ENCODE peak calls at places on chromosomes 2 and 18, in four cellular contexts. D, C, G and K are unnamed samples.

GRCh38 chr2:126850951-126851350 is 47.7 kb upstream of the TEX51 start:
- DNase-seq in G (no peak), C (no peak), D (no peak), K (no peak)

GRCh38 chr2:176892818-176893217 is 319.8 kb upstream of the HNRNPA3 start:
- DNase-seq in G (no peak), C (no peak), D (no peak), K (no peak)

GRCh38 chr18:36766836-36767235 is 62.0 kb downstream of the TPGS2 start:
- DNase-seq in D (no peak), G (no peak), C (no peak), K (no peak)

GRCh38 chr2:156437272-156437671 is 1.1 kb downstream of the GPD2 start:
- DNase-seq in G (no peak), C (no peak), D (no peak), K (no peak)

GRCh38 chr2:217064234-217065103 is 204.6 kb upstream of the TNP1 start:
- DNase-seq in G (no peak), C (no peak), D (no peak), K (no peak)

GRCh38 chr18:50663626-50664441 is 103.9 kb downstream of the MAPK4 start:
- DNase-seq in D (no peak), G (no peak), C (no peak), K (no peak)

GRCh38 chr2:76870581-76870980 is 651.6 kb downstream of the LRRTM4 start:
- DNase-seq in D (no peak), C (no peak), G (no peak), K (peak; percentile 22)

GRCh38 chr2:160652236-160652635 is 158.6 kb upstream of the RBMS1 start:
- DNase-seq in D (no peak), G (no peak), C (no peak), K (peak; percentile 68)

GRCh38 chr2:118202707-118203303 is 114.5 kb downstream of the INSIG2 start:
- DNase-seq in G (no peak), C (peak; percentile 51), D (peak; percentile 35), K (no peak)

GRCh38 chr2:202494300-202494699 is 118.2 kb downstream of the BMPR2 start:
- DNase-seq in G (no peak), D (peak; percentile 24), C (no peak), K (no peak)

GRCh38 chr18:570256-570655 is 9.9 kb upstream of the CETN1 start:
- DNase-seq in D (no peak), C (no peak), G (no peak), K (no peak)

GRCh38 chr2:198499539-198499938 is 695.1 kb downstream of the PLCL1 start:
- DNase-seq in G (no peak), D (no peak), C (no peak), K (no peak)

GRCh38 chr18:36419913-36420531 is 122.5 kb downstream of the FHOD3 start:
- DNase-seq in C (no peak), G (no peak), D (no peak), K (peak; percentile 85)

GRCh38 chr2:77818186-77818585 is 296.0 kb upstream of the LRRTM4 start:
- DNase-seq in D (no peak), G (no peak), C (no peak), K (no peak)

GRCh38 chr2:66317268-66317899 is 117.5 kb upstream of the MEIS1 start:
- DNase-seq in C (no peak), D (no peak), G (no peak), K (no peak)

DNA sequence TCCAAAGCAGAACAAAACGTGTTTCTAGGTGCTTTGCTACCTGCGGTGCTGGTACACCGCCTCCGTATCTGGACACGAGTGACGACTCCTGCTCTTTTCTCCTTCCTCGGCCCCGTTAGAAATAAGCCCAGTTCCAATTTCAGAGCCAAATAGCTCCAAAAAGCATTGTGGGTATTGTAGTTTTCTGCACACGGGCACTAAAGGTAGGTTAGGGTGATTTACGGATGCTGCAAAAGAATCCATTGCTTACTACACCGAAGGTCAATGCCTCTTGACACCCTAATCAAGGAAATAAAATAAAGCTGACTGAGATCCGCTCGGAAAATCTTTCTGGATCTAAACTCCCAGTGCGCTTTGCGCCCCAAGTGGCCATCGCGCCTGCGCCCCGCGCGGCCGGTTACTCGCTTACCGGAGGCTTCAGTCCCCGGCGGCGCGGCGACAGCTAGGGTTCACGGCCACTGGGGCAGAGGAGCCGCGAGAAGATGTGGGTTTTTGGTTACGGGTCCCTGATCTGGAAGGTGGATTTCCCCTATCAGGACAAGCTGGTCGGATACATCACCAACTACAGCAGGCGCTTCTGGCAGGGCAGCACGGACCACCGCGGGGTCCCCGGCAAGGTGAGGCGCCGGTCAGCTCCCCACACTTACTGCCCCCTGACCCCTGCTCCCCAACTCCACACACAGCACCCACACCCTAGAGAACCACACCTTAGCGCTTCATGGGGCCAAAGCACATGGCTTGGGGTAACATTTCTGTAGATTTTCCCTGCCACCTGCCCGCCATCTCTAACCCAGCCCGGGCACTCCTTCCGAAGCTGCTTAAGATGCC is at the start of gene CHAC2:
- DNase-seq in G (peak; percentile 13), C (peak; percentile 81), D (peak; percentile 84), K (peak; percentile 62)
- TF ChIP-seq CTCF in G (peak; percentile 55), C (peak; percentile 49), D (no peak), K (peak; percentile 22)

GRCh38 chr2:109348190-109348589 is 219.2 kb downstream of the SH3RF3 start:
- DNase-seq in D (no peak), G (no peak), C (no peak), K (no peak)
- H3K4me1 ChIP-seq in D (no peaks in the 10 kb centered on the region), G (peaks cover 48% of the 10 kb centered on the region), C (no peaks in the 10 kb centered on the region), K (peaks cover 5% of the 10 kb centered on the region)

DNA sequence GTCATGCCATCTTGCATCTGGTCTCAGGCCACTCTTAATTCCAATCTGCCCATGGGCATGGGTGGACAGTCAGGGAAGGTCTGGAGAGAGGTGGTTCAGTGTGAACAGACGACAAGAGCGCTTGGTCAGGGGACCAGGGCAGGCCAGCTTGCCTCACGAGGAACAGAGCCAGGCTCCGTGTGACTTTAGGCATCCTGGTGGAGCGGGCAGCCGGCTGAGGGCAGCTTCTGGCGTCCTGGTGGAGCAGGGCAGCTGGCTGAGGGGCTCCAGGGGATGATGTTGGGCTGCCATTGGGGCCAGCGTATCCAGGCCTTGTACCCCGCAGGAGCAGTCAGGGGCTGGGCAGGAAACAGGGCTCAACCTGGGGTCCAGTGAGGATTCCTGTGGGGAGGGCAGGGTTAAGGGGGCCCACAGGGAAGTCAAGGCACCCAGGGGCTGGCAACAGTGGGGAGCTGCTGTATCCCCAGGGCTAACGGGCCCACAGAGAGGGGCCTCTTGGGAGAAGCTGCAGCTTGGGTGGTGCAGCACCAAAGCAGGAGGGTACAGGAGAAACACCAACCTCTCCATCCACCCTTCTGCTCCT is 197.9 kb upstream of the TWIST2 start:
- DNase-seq in D (no peak), C (no peak), G (no peak), K (no peak)
- TF ChIP-seq CTCF in D (no peak), C (no peak), G (no peak), K (no peak)

DNA sequence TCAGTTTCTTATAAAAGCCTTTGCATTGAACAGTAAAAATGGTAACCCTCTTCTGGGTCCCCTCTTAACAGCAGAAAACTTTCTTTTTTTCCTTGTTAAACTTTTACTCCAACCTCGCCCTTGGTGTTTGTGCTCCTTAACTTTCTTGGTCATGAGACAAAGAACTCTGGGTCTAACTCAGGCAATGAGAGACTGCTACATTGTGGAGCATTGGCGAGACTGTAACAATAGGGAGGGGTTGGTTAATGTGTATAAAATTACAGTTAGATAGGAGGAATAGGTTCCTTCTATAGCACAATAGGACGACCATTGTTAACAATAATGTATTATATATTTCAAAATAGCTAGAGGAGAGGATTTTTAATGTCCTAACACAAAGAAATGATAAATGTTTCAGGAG is 764.8 kb downstream of the TSN start:
- DNase-seq in D (no peak), C (no peak), G (no peak), K (no peak)
- H3K4me1 ChIP-seq in D (no peaks in the 10 kb centered on the region), C (peaks cover 14% of the 10 kb centered on the region), G (no peaks in the 10 kb centered on the region), K (no peaks in the 10 kb centered on the region)

DNA sequence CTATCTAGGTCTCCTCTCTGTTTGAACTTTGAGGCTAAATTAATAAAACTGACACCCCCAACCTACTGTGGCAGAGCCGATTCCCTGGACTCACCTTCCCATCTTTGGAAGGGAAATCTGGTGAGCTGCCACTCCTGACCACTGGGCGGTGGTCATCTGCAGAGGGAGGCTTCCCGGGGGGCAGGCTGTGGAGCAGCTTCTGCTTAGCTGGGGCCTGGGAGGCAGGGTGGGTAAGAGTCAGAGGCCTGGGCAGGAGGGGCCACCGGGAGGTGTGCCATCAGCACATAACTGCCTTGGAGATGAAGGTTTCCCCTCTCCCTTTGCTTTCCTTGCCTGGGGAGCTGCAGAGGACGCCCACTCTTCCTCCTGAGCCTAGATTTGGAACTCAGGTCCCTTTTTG is 2.3 kb upstream of the NPPC start:
- DNase-seq in G (no peak), D (peak; percentile 46), C (no peak), K (no peak)
- TF ChIP-seq CTCF in G (no peak), D (peak; percentile 25), C (peak; percentile 13), K (no peak)

GRCh38 chr18:31566576-31567306 is 24.9 kb upstream of the TTR start:
- DNase-seq in G (no peak), D (no peak), C (no peak), K (no peak)
- H3K4me1 ChIP-seq in G (no peaks in the 10 kb centered on the region), D (no peaks in the 10 kb centered on the region), C (no peaks in the 10 kb centered on the region), K (no peaks in the 10 kb centered on the region)

GRCh38 chr2:2831656-2832055 is 500.6 kb upstream of the MYT1L start:
- DNase-seq in G (no peak), D (peak; percentile 62), C (no peak), K (no peak)
- TF ChIP-seq CTCF in G (no peak), D (peak; percentile 25), C (no peak), K (no peak)